ENCODE peak calls at places on chromosomes 16 and 17, in seven cellular contexts. One of them, this sample, is unnamed. For H3K4me1, the result is how much of the 10 kb centered on the place peaks cover.

GRCh38 chr17:17698371-17698770 is 17.1 kb downstream of the RAI1 start:
- DNase-seq in heart left ventricle: no peak
- DNase-seq in cardiac muscle cell: no peak
- DNase-seq in testis: no peak
- DNase-seq in stomach: no peak
- DNase-seq in fibroblast of lung: no peak
- DNase-seq in CD8-positive, alpha-beta T cell: no peak
- DNase-seq in this sample: no peak

GRCh38 chr17:33521784-33522183 is 228.7 kb upstream of the ASIC2 start:
- DNase-seq in heart left ventricle: no peak
- DNase-seq in cardiac muscle cell: no peak
- DNase-seq in testis: peak
- DNase-seq in stomach: no peak
- DNase-seq in fibroblast of lung: no peak
- DNase-seq in CD8-positive, alpha-beta T cell: no peak
- DNase-seq in this sample: no peak

GRCh38 chr16:4271176-4272113 is 1.4 kb downstream of the TFAP4 start:
- DNase-seq in heart left ventricle: peak
- DNase-seq in cardiac muscle cell: peak
- DNase-seq in testis: peak
- DNase-seq in stomach: peak
- DNase-seq in fibroblast of lung: peak
- DNase-seq in CD8-positive, alpha-beta T cell: peak
- DNase-seq in this sample: peak

GRCh38 chr16:78452030-78452429 is 352.6 kb downstream of the WWOX start:
- DNase-seq in heart left ventricle: no peak
- DNase-seq in cardiac muscle cell: no peak
- DNase-seq in testis: no peak
- DNase-seq in stomach: no peak
- DNase-seq in fibroblast of lung: no peak
- DNase-seq in CD8-positive, alpha-beta T cell: no peak
- DNase-seq in this sample: no peak

GRCh38 chr17:61354895-61355294 is 44.7 kb upstream of the TBX2 start:
- DNase-seq in heart left ventricle: no peak
- DNase-seq in cardiac muscle cell: no peak
- DNase-seq in testis: no peak
- DNase-seq in stomach: no peak
- DNase-seq in fibroblast of lung: no peak
- DNase-seq in CD8-positive, alpha-beta T cell: no peak
- DNase-seq in this sample: no peak

GRCh38 chr17:79706931-79707382 is 23.8 kb upstream of the ENPP7 start:
- DNase-seq in heart left ventricle: no peak
- DNase-seq in cardiac muscle cell: peak
- DNase-seq in testis: peak
- DNase-seq in stomach: no peak
- DNase-seq in fibroblast of lung: peak
- DNase-seq in CD8-positive, alpha-beta T cell: no peak
- DNase-seq in this sample: no peak

GRCh38 chr16:1005286-1005685 is 23.7 kb downstream of the SOX8 start:
- DNase-seq in heart left ventricle: no peak
- DNase-seq in cardiac muscle cell: no peak
- DNase-seq in testis: no peak
- DNase-seq in stomach: no peak
- DNase-seq in fibroblast of lung: no peak
- DNase-seq in CD8-positive, alpha-beta T cell: no peak
- DNase-seq in this sample: no peak

GRCh38 chr17:50173335-50173941 is 7.6 kb downstream of the SGCA start:
- DNase-seq in heart left ventricle: peak
- DNase-seq in cardiac muscle cell: peak
- DNase-seq in testis: peak
- DNase-seq in stomach: no peak
- DNase-seq in fibroblast of lung: peak
- DNase-seq in CD8-positive, alpha-beta T cell: no peak
- DNase-seq in this sample: peak

GRCh38 chr17:67577429-67577828 is 140.3 kb upstream of the NOL11 start:
- DNase-seq in heart left ventricle: no peak
- DNase-seq in cardiac muscle cell: no peak
- DNase-seq in testis: no peak
- DNase-seq in stomach: no peak
- DNase-seq in fibroblast of lung: no peak
- DNase-seq in CD8-positive, alpha-beta T cell: no peak
- DNase-seq in this sample: no peak

GRCh38 chr16:66692341-66692740 is 4.2 kb downstream of the CMTM4 start:
- DNase-seq in heart left ventricle: no peak
- DNase-seq in cardiac muscle cell: no peak
- DNase-seq in testis: no peak
- DNase-seq in stomach: peak
- DNase-seq in fibroblast of lung: no peak
- DNase-seq in CD8-positive, alpha-beta T cell: no peak
- DNase-seq in this sample: peak

GRCh38 chr16:69482410-69482951 is 58.1 kb downstream of the CYB5B start:
- DNase-seq in heart left ventricle: peak
- DNase-seq in cardiac muscle cell: peak
- DNase-seq in testis: peak
- DNase-seq in stomach: peak
- DNase-seq in fibroblast of lung: peak
- DNase-seq in CD8-positive, alpha-beta T cell: no peak
- DNase-seq in this sample: peak

GRCh38 chr17:2057130-2057713 is 2.3 kb downstream of the HIC1 start:
- DNase-seq in heart left ventricle: no peak
- DNase-seq in cardiac muscle cell: peak
- DNase-seq in testis: no peak
- DNase-seq in stomach: no peak
- DNase-seq in fibroblast of lung: peak
- DNase-seq in CD8-positive, alpha-beta T cell: no peak
- DNase-seq in this sample: no peak

GRCh38 chr17:80774643-80775281 is 216.9 kb upstream of the CHMP6 start:
- DNase-seq in heart left ventricle: no peak
- DNase-seq in cardiac muscle cell: no peak
- DNase-seq in testis: no peak
- DNase-seq in stomach: no peak
- DNase-seq in fibroblast of lung: no peak
- DNase-seq in CD8-positive, alpha-beta T cell: peak
- DNase-seq in this sample: no peak

GRCh38 chr17:7336240-7337175 is at the start of gene ACAP1:
- DNase-seq in heart left ventricle: no peak
- DNase-seq in cardiac muscle cell: no peak
- DNase-seq in testis: no peak
- DNase-seq in stomach: peak
- DNase-seq in fibroblast of lung: no peak
- DNase-seq in CD8-positive, alpha-beta T cell: peak
- DNase-seq in this sample: no peak

GRCh38 chr16:27633721-27634120 is 83.8 kb downstream of the KATNIP start:
- DNase-seq in heart left ventricle: no peak
- DNase-seq in cardiac muscle cell: no peak
- DNase-seq in testis: no peak
- DNase-seq in stomach: no peak
- DNase-seq in fibroblast of lung: no peak
- DNase-seq in CD8-positive, alpha-beta T cell: no peak
- DNase-seq in this sample: no peak

GRCh38 chr17:17822189-17822978 is 14.4 kb downstream of the SREBF1 start:
- DNase-seq in heart left ventricle: peak
- DNase-seq in cardiac muscle cell: peak
- DNase-seq in testis: peak
- DNase-seq in stomach: peak
- DNase-seq in fibroblast of lung: peak
- DNase-seq in CD8-positive, alpha-beta T cell: no peak
- DNase-seq in this sample: no peak

GRCh38 chr17:63356275-63356905 is 89.7 kb downstream of the CYB561 start:
- DNase-seq in heart left ventricle: no peak
- DNase-seq in cardiac muscle cell: peak
- DNase-seq in testis: peak
- DNase-seq in stomach: no peak
- DNase-seq in fibroblast of lung: peak
- DNase-seq in CD8-positive, alpha-beta T cell: no peak
- DNase-seq in this sample: peak

GRCh38 chr16:2008631-2009301 is 855 bp downstream of the ZNF598 start:
- DNase-seq in heart left ventricle: no peak
- DNase-seq in cardiac muscle cell: peak
- DNase-seq in testis: no peak
- DNase-seq in stomach: no peak
- DNase-seq in fibroblast of lung: peak
- DNase-seq in CD8-positive, alpha-beta T cell: peak
- DNase-seq in this sample: no peak

GRCh38 chr17:73387746-73388577 is 76.2 kb upstream of the CDC42EP4 start:
- DNase-seq in heart left ventricle: peak
- DNase-seq in cardiac muscle cell: no peak
- DNase-seq in testis: no peak
- DNase-seq in stomach: no peak
- DNase-seq in fibroblast of lung: no peak
- DNase-seq in CD8-positive, alpha-beta T cell: no peak
- DNase-seq in this sample: no peak

GRCh38 chr17:45790296-45790922 is 6.3 kb downstream of the CRHR1 start:
- DNase-seq in heart left ventricle: no peak
- DNase-seq in cardiac muscle cell: peak
- DNase-seq in testis: no peak
- DNase-seq in stomach: no peak
- DNase-seq in fibroblast of lung: no peak
- DNase-seq in CD8-positive, alpha-beta T cell: no peak
- DNase-seq in this sample: no peak

GRCh38 chr17:40218006-40218739 is 931 bp upstream of the WIPF2 start:
- DNase-seq in heart left ventricle: no peak
- DNase-seq in cardiac muscle cell: no peak
- DNase-seq in testis: no peak
- DNase-seq in stomach: no peak
- DNase-seq in fibroblast of lung: no peak
- DNase-seq in CD8-positive, alpha-beta T cell: no peak
- DNase-seq in this sample: no peak

GRCh38 chr17:77382356-77382911 is 241.7 kb downstream of the SEC14L1 start:
- DNase-seq in heart left ventricle: no peak
- DNase-seq in cardiac muscle cell: no peak
- DNase-seq in testis: no peak
- DNase-seq in stomach: no peak
- DNase-seq in fibroblast of lung: peak
- DNase-seq in CD8-positive, alpha-beta T cell: peak
- DNase-seq in this sample: peak

GRCh38 chr16:10314317-10314716 is 71.5 kb upstream of the ATF7IP2 start:
- DNase-seq in heart left ventricle: no peak
- DNase-seq in cardiac muscle cell: no peak
- DNase-seq in testis: no peak
- DNase-seq in stomach: no peak
- DNase-seq in fibroblast of lung: no peak
- DNase-seq in CD8-positive, alpha-beta T cell: no peak
- DNase-seq in this sample: no peak

GRCh38 chr17:913207-913606 is 66.4 kb downstream of the NXN start:
- DNase-seq in heart left ventricle: no peak
- DNase-seq in cardiac muscle cell: no peak
- DNase-seq in testis: no peak
- DNase-seq in stomach: no peak
- DNase-seq in fibroblast of lung: no peak
- DNase-seq in CD8-positive, alpha-beta T cell: no peak
- DNase-seq in this sample: no peak

GRCh38 chr17:71402661-71403141 is 718.1 kb upstream of the SOX9 start:
- DNase-seq in heart left ventricle: no peak
- DNase-seq in cardiac muscle cell: no peak
- DNase-seq in testis: no peak
- DNase-seq in stomach: no peak
- DNase-seq in fibroblast of lung: no peak
- DNase-seq in CD8-positive, alpha-beta T cell: no peak
- DNase-seq in this sample: peak

GRCh38 chr16:2924901-2925820 is 13.4 kb downstream of the FLYWCH1 start:
- DNase-seq in heart left ventricle: no peak
- DNase-seq in cardiac muscle cell: no peak
- DNase-seq in testis: no peak
- DNase-seq in stomach: no peak
- DNase-seq in fibroblast of lung: no peak
- DNase-seq in CD8-positive, alpha-beta T cell: no peak
- DNase-seq in this sample: peak

GRCh38 chr16:411576-412265 is 10.0 kb downstream of the DECR2 start:
- DNase-seq in heart left ventricle: no peak
- DNase-seq in cardiac muscle cell: no peak
- DNase-seq in testis: no peak
- DNase-seq in stomach: no peak
- DNase-seq in fibroblast of lung: no peak
- DNase-seq in CD8-positive, alpha-beta T cell: no peak
- DNase-seq in this sample: no peak

GRCh38 chr17:76260220-76260619 is 4.9 kb upstream of the UBALD2 start:
- DNase-seq in heart left ventricle: no peak
- DNase-seq in cardiac muscle cell: no peak
- DNase-seq in testis: no peak
- DNase-seq in stomach: no peak
- DNase-seq in fibroblast of lung: no peak
- DNase-seq in CD8-positive, alpha-beta T cell: no peak
- DNase-seq in this sample: no peak
- H3K27ac ChIP-seq in heart left ventricle: no peak
- H3K27ac ChIP-seq in cardiac muscle cell: no peak
- H3K27ac ChIP-seq in testis: no peak
- H3K27ac ChIP-seq in stomach: peak
- H3K27ac ChIP-seq in fibroblast of lung: no peak
- H3K27ac ChIP-seq in CD8-positive, alpha-beta T cell: no peak
- H3K27ac ChIP-seq in this sample: no peak

GRCh38 chr17:10698116-10698818 is 873 bp downstream of the ADPRM start:
- DNase-seq in heart left ventricle: no peak
- DNase-seq in cardiac muscle cell: peak
- DNase-seq in testis: peak
- DNase-seq in stomach: no peak
- DNase-seq in fibroblast of lung: peak
- DNase-seq in CD8-positive, alpha-beta T cell: no peak
- DNase-seq in this sample: peak
- H3K4me1 ChIP-seq in heart left ventricle: under half
- H3K4me1 ChIP-seq in cardiac muscle cell: under half
- H3K4me1 ChIP-seq in testis: under half
- H3K4me1 ChIP-seq in stomach: under half
- H3K4me1 ChIP-seq in fibroblast of lung: under half
- H3K4me1 ChIP-seq in CD8-positive, alpha-beta T cell: half or more
- H3K4me1 ChIP-seq in this sample: under half

DNA sequence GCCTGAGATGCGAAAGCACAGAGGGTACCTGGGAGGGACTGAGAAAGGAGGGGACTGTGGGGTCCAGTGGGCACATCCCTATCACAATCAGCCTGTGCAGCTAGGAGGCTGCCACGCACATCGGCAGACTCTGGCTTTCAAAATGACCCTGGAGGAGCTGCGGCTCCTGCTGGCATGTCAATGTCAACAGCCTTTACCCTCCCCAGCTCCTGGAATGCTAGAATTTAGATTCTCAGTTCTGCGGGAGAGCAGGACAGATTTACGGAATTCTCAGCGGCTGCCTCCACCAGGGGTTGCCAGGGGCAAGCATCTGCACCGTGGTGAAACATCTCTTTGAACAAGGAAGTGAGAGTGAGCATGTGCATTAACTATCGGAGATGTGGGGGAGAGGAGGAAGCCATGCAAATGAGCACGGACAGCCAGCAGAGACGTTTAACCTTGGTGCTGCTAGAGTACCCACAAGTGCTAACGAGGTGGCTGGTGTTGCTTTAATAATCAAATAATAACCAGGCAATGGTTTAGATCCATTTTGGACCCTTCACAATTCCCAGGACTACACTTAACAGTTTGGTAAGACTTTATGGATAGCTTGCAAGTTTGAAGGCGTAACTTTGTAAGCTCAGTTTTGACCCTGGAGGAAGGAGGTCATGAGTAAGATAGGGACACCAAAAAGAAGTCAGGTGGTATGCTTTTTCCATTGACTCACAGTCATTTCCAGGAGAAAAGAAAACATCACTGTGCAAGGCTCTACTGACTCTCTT is 54.1 kb downstream of the XYLT1 start:
- DNase-seq in heart left ventricle: peak
- DNase-seq in cardiac muscle cell: peak
- DNase-seq in testis: peak
- DNase-seq in stomach: no peak
- DNase-seq in fibroblast of lung: peak
- DNase-seq in CD8-positive, alpha-beta T cell: peak
- DNase-seq in this sample: no peak
- TF ChIP-seq CTCF in heart left ventricle: no peak
- TF ChIP-seq CTCF in cardiac muscle cell: peak
- TF ChIP-seq CTCF in testis: no peak
- TF ChIP-seq CTCF in stomach: no peak
- TF ChIP-seq CTCF in fibroblast of lung: peak
- TF ChIP-seq CTCF in CD8-positive, alpha-beta T cell: peak
- TF ChIP-seq CTCF in this sample: peak

GRCh38 chr16:8739989-8740704 is 57.3 kb downstream of the TMEM186 start:
- DNase-seq in heart left ventricle: no peak
- DNase-seq in cardiac muscle cell: no peak
- DNase-seq in testis: peak
- DNase-seq in stomach: no peak
- DNase-seq in fibroblast of lung: no peak
- DNase-seq in CD8-positive, alpha-beta T cell: no peak
- DNase-seq in this sample: no peak
- H3K27ac ChIP-seq in heart left ventricle: peak
- H3K27ac ChIP-seq in cardiac muscle cell: peak
- H3K27ac ChIP-seq in testis: peak
- H3K27ac ChIP-seq in stomach: peak
- H3K27ac ChIP-seq in fibroblast of lung: no peak
- H3K27ac ChIP-seq in CD8-positive, alpha-beta T cell: no peak
- H3K27ac ChIP-seq in this sample: no peak

This sample was measured in foreskin keratinocyte.